ENCODE peak calls at places on chromosome X, in eight cellular contexts. E, U, A, T, H, B, W and O are unnamed samples.

GRCh38 chrX:107566603-107567262 is 61.6 kb upstream of the PRPS1 start:
- DNase-seq in E (no peak), U (no peak), A (peak; percentile 3), T (no peak), H (no peak), B (no peak), W (no peak), O (no peak)

GRCh38 chrX:129239371-129239770 is 283.9 kb downstream of the SMARCA1 start:
- DNase-seq in E (no peak), U (no peak), A (peak; percentile 1), T (no peak), H (no peak), B (no peak), W (no peak), O (peak; percentile 0)

GRCh38 chrX:9312922-9313867 is 151.7 kb upstream of the TBL1X start:
- DNase-seq in E (no peak), U (peak; percentile 60), A (no peak), T (no peak), H (no peak), B (peak; percentile 45), W (peak; percentile 36), O (peak; percentile 4)

GRCh38 chrX:136711147-136711546 is 63.2 kb downstream of the CD40LG start:
- DNase-seq in E (no peak), U (no peak), A (peak; percentile 52), T (peak; percentile 54), H (peak; percentile 42), B (peak; percentile 54), W (peak; percentile 34), O (peak; percentile 58)

GRCh38 chrX:24245201-24245600 is 68.7 kb downstream of the SUPT20HL2 start:
- DNase-seq in E (no peak), U (no peak), A (peak; percentile 78), T (peak; percentile 47), H (peak; percentile 46), B (no peak), W (no peak), O (peak; percentile 71)

GRCh38 chrX:136447968-136448367 is 39.8 kb upstream of the BRS3 start:
- DNase-seq in E (no peak), U (no peak), A (no peak), T (no peak), H (no peak), B (no peak), W (no peak), O (no peak)

GRCh38 chrX:11629593-11630211 is 36.0 kb downstream of the ARHGAP6 start:
- DNase-seq in E (no peak), U (no peak), A (peak; percentile 91), T (peak; percentile 92), H (peak; percentile 43), B (no peak), W (peak; percentile 22), O (peak; percentile 78)

GRCh38 chrX:29792335-29792734 is 423.0 kb upstream of the MAGEB2 start:
- DNase-seq in E (no peak), U (no peak), A (no peak), T (no peak), H (no peak), B (no peak), W (no peak), O (no peak)

GRCh38 chrX:40149286-40150175 is 51.8 kb upstream of the BCOR start:
- DNase-seq in E (no peak), U (no peak), A (no peak), T (no peak), H (no peak), B (no peak), W (no peak), O (no peak)

GRCh38 chrX:22950278-22951266 is 49.2 kb upstream of the DDX53 start:
- DNase-seq in E (no peak), U (no peak), A (peak; percentile 93), T (peak; percentile 90), H (peak; percentile 71), B (peak; percentile 30), W (no peak), O (peak; percentile 79)

GRCh38 chrX:40096395-40097091 is 1.2 kb downstream of the BCOR start:
- DNase-seq in E (no peak), U (no peak), A (peak; percentile 57), T (peak; percentile 39), H (peak; percentile 41), B (peak; percentile 57), W (peak; percentile 45), O (peak; percentile 55)

GRCh38 chrX:17374619-17375360 is at the start of gene NHS:
- DNase-seq in E (no peak), U (peak; percentile 41), A (peak; percentile 83), T (peak; percentile 78), H (peak; percentile 80), B (peak; percentile 77), W (peak; percentile 72), O (peak; percentile 75)

GRCh38 chrX:137051978-137052640 is 18.3 kb upstream of the GPR101 start:
- DNase-seq in E (no peak), U (peak; percentile 52), A (peak; percentile 58), T (peak; percentile 35), H (peak; percentile 14), B (peak; percentile 77), W (peak; percentile 43), O (peak; percentile 45)

GRCh38 chrX:24396930-24397277 is 36.5 kb downstream of the SUPT20HL1 start:
- DNase-seq in E (no peak), U (no peak), A (no peak), T (no peak), H (no peak), B (no peak), W (no peak), O (peak; percentile 16)

GRCh38 chrX:100829730-100830129 is 9.5 kb downstream of the CSTF2 start:
- DNase-seq in E (no peak), U (no peak), A (peak; percentile 39), T (peak; percentile 1), H (peak; percentile 78), B (no peak), W (no peak), O (no peak)

GRCh38 chrX:24859211-24859841 is 156.4 kb downstream of the ARX start:
- DNase-seq in E (no peak), U (no peak), A (no peak), T (no peak), H (no peak), B (no peak), W (no peak), O (no peak)

GRCh38 chrX:1411331-1411730 is 19.4 kb upstream of the SLC25A6 start:
- DNase-seq in E (no peak), U (no peak), A (no peak), T (no peak), H (no peak), B (no peak), W (no peak), O (no peak)

GRCh38 chrX:21657318-21658151 is 595 bp downstream of the KLHL34 start:
- DNase-seq in E (no peak), U (no peak), A (no peak), T (no peak), H (no peak), B (no peak), W (peak; percentile 10), O (no peak)

GRCh38 chrX:32867781-32868523 is 343.4 kb downstream of the DMD start:
- DNase-seq in E (no peak), U (no peak), A (no peak), T (no peak), H (no peak), B (no peak), W (peak; percentile 18), O (no peak)

GRCh38 chrX:68895339-68896250 is 66.8 kb downstream of the EFNB1 start:
- DNase-seq in E (no peak), U (no peak), A (peak; percentile 66), T (peak; percentile 63), H (peak; percentile 65), B (peak; percentile 77), W (peak; percentile 43), O (peak; percentile 55)
- H3K4me3 ChIP-seq in E (no peak overlapping the region), U (no peak overlapping the region), A (no peak overlapping the region), T (no peak overlapping the region), H (no peak overlapping the region), B (peak overlapping the region; percentile 19), W (peak overlapping the region; percentile 50), O (no peak overlapping the region)

GRCh38 chrX:55715847-55716246 is 1.7 kb upstream of the RRAGB start:
- DNase-seq in E (no peak), U (no peak), A (no peak), T (no peak), H (no peak), B (peak; percentile 4), W (no peak), O (no peak)

GRCh38 chrX:55713635-55714034 is 3.9 kb upstream of the RRAGB start:
- DNase-seq in E (no peak), U (no peak), A (no peak), T (no peak), H (no peak), B (no peak), W (no peak), O (no peak)

GRCh38 chrX:55709735-55710134 is 7.8 kb upstream of the RRAGB start:
- DNase-seq in E (no peak), U (no peak), A (no peak), T (peak; percentile 0), H (peak; percentile 37), B (no peak), W (no peak), O (no peak)

GRCh38 chrX:55714111-55714510 is 3.4 kb upstream of the RRAGB start:
- DNase-seq in E (no peak), U (no peak), A (no peak), T (no peak), H (no peak), B (no peak), W (no peak), O (no peak)

DNA sequence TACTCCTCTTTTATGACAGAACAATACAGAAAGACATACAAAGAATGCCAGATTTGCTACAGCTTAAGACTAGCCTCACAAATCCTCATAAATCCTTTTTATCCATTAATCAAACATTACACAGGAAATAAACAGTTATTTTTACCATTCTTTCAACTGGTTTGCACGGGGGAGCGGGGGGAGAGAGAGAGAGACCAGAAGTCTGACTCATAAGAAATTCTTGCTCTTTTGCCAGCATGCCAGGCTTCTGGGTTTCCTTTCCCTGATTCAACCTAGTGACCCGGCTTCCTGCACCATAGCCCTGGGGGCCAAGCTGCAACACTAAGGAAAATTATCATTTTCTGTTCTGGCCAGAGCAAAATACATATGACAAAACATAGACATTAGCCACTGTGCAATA is 6.8 kb upstream of the RRAGB start:
- DNase-seq in E (no peak), U (no peak), A (peak; percentile 47), T (peak; percentile 17), H (peak; percentile 50), B (no peak), W (no peak), O (peak; percentile 66)
- H3K9me3 ChIP-seq in E (no peaks in the 10 kb centered on the region), U (peaks cover 2% of the 10 kb centered on the region), A (no peaks in the 10 kb centered on the region), T (no peaks in the 10 kb centered on the region), H (peaks cover 5% of the 10 kb centered on the region), B (no peaks in the 10 kb centered on the region), W (peaks cover 9% of the 10 kb centered on the region), O (no peaks in the 10 kb centered on the region)

GRCh38 chrX:15465896-15466651 is 27.1 kb downstream of the PIR start:
- DNase-seq in E (no peak), U (no peak), A (peak; percentile 44), T (peak; percentile 56), H (no peak), B (no peak), W (no peak), O (no peak)
- H3K27me3 ChIP-seq in E (no peaks in the 10 kb centered on the region), U (no peaks in the 10 kb centered on the region), A (no peaks in the 10 kb centered on the region), T (no peaks in the 10 kb centered on the region), H (no peaks in the 10 kb centered on the region), B (no peaks in the 10 kb centered on the region), W (no peaks in the 10 kb centered on the region), O (no peaks in the 10 kb centered on the region)

DNA sequence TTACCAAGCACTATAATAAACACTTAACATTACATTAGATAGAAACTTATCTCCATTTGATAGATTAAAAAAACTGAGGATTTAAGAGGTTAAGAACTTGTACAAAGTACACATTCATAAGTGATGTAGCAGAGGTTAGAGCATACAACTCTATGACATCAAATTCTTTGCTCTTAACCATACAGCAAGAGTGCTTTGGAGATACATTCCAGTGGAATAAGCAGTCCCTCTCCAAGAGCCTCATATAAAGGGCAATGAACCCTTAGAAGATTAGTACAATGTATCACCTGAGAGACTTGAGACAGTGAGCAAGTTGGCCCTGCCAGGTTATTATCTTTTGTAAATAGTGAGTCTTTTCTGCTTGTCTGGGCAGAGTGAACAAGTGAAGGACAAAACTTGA is 600.4 kb upstream of the CT83 start:
- DNase-seq in E (no peak), U (no peak), A (no peak), T (no peak), H (no peak), B (no peak), W (no peak), O (no peak)
- H3K4me3 ChIP-seq in E (no peak overlapping the region), U (no peak overlapping the region), A (no peak overlapping the region), T (no peak overlapping the region), H (no peak overlapping the region), B (no peak overlapping the region), W (no peak overlapping the region), O (no peak overlapping the region)